ENCODE peak calls at places on chromosomes 7 and 10, in four cellular contexts. One of them, this sample, is unnamed.

GRCh38 chr7:25864943-25865633 is 286.9 kb upstream of the NFE2L3 start:
- DNase-seq in H1: no peak
- DNase-seq in GM12878: no peak
- DNase-seq in K562: no peak
- DNase-seq in this sample: no peak

GRCh38 chr7:156257904-156258303 is 382.7 kb upstream of the RNF32 start:
- DNase-seq in H1: no peak
- DNase-seq in GM12878: no peak
- DNase-seq in K562: no peak
- DNase-seq in this sample: no peak

GRCh38 chr10:116183733-116184447 is 89.1 kb downstream of the GFRA1 start:
- DNase-seq in K562: no peak
- DNase-seq in H1: peak
- DNase-seq in GM12878: no peak
- DNase-seq in this sample: no peak

GRCh38 chr7:78702770-78703169 is 750.7 kb downstream of the MAGI2 start:
- DNase-seq in GM12878: no peak
- DNase-seq in K562: no peak
- DNase-seq in H1: no peak
- DNase-seq in this sample: no peak

GRCh38 chr7:6256709-6257535 is 15.5 kb downstream of the CYTH3 start:
- DNase-seq in H1: no peak
- DNase-seq in K562: no peak
- DNase-seq in GM12878: peak
- DNase-seq in this sample: no peak

GRCh38 chr10:61974611-61975010 is 73.1 kb downstream of the ARID5B start:
- DNase-seq in K562: no peak
- DNase-seq in H1: no peak
- DNase-seq in GM12878: no peak
- DNase-seq in this sample: no peak

GRCh38 chr7:125984795-125985194 is 1055.2 kb upstream of the POT1 start:
- DNase-seq in H1: peak
- DNase-seq in K562: no peak
- DNase-seq in GM12878: no peak
- DNase-seq in this sample: no peak

GRCh38 chr7:35694784-35695627 is at the start of gene HERPUD2:
- DNase-seq in K562: peak
- DNase-seq in GM12878: peak
- DNase-seq in H1: peak
- DNase-seq in this sample: peak

GRCh38 chr10:21732067-21732772 is 198.2 kb downstream of the MLLT10 start:
- DNase-seq in GM12878: no peak
- DNase-seq in K562: peak
- DNase-seq in H1: peak
- DNase-seq in this sample: peak

DNA sequence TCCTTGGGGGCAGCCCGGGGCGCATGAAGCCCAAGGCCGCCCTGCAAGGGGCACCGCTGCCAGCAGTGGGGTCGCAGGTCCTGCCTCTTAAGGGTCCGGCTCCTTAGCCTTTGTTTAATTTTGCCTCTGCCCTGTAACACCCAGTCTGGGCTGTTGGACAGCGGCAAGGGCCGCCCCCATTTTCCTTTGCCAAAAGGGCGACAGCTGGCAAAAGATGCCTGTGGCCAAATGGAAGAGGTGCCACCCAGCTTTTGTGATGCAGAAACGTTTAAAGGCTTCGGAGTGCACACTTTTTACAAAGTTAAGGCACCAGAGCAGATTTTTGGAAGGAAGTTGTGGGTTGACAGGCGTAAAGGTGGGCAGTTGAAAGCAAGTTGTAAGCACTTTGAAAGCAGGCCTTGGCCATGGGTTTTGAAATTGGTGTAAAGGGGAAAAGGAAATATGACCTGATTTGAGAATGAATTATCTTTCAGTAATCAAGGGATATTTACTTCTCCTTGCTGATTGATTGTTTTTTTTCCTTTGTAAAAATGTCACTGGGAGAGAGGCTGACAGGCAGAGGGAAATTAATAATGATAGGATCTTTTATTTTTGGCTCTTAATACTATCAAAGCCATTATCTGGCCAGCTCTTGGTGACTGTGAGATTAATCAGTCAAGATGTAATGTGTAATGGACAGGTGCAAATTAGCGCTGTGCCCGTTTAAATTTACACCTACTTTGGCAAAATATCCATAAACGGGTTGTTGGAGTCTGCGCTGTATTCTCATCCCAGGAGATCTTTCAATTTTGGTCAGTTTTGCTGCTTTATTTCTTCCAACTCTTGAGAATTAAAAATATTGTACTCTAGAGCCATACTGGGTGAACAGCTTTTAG is 1.2 kb downstream of the CASD1 start:
- DNase-seq in GM12878: no peak
- DNase-seq in K562: no peak
- DNase-seq in H1: peak
- DNase-seq in this sample: no peak
- TF ChIP-seq EGR1 in GM12878: no peak
- TF ChIP-seq EGR1 in K562: no peak
- TF ChIP-seq EGR1 in H1: no peak
- TF ChIP-seq EGR1 in this sample: no peak

GRCh38 chr7:1709281-1709680 is 39.2 kb downstream of the ELFN1 start:
- DNase-seq in K562: no peak
- DNase-seq in GM12878: no peak
- DNase-seq in H1: no peak
- DNase-seq in this sample: no peak

GRCh38 chr7:1709900-1710299 is 39.8 kb downstream of the ELFN1 start:
- DNase-seq in K562: peak
- DNase-seq in H1: no peak
- DNase-seq in GM12878: no peak
- DNase-seq in this sample: no peak

GRCh38 chr7:1706721-1707613 is 36.9 kb downstream of the ELFN1 start:
- DNase-seq in GM12878: no peak
- DNase-seq in K562: no peak
- DNase-seq in H1: no peak
- DNase-seq in this sample: no peak

GRCh38 chr7:1707756-1708611 is 37.9 kb downstream of the ELFN1 start:
- DNase-seq in K562: no peak
- DNase-seq in GM12878: no peak
- DNase-seq in H1: no peak
- DNase-seq in this sample: no peak

DNA sequence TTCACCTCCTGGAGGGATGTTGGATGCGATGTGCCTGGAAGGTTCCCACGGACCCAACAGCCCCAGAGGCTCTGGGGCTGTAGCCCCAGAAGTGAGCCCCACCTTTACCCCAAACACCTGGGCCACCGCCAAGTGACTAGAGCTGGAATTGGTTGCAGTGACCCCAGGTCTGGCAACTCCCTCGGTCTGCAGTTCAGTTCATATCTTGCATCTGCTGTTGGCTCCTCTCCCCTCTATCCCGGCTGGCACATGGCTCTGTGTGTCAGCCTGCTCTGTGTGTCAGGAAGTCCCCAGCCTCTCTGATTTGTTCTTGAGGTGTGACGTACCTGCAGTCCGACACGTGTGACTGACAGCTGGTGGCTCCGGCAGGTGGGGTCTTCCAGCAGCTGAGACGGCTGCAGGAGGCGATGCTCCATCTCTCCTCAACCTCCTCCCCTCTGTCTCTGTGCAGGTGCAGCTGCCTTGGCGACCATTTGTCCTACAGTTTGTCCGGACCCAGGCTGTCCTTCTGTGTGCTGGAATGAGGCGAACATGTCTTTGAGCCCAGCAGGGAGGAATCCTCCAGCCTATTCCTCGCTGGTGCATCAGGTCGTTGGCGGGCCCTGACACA is 38.7 kb downstream of the ELFN1 start:
- DNase-seq in K562: no peak
- DNase-seq in H1: no peak
- DNase-seq in GM12878: no peak
- DNase-seq in this sample: no peak
- TF ChIP-seq EGR1 in K562: no peak
- TF ChIP-seq EGR1 in H1: no peak
- TF ChIP-seq EGR1 in GM12878: no peak
- TF ChIP-seq EGR1 in this sample: no peak

GRCh38 chr7:27814054-27814453 is 74.1 kb downstream of the TAX1BP1 start:
- DNase-seq in H1: no peak
- DNase-seq in GM12878: no peak
- DNase-seq in K562: no peak
- DNase-seq in this sample: no peak
- TF ChIP-seq EGR1 in H1: no peak
- TF ChIP-seq EGR1 in GM12878: no peak
- TF ChIP-seq EGR1 in K562: no peak
- TF ChIP-seq EGR1 in this sample: no peak

GRCh38 chr7:130560972-130561371 is 69.1 kb downstream of the MEST start:
- DNase-seq in GM12878: peak
- DNase-seq in K562: peak
- DNase-seq in H1: peak
- DNase-seq in this sample: peak
- TF ChIP-seq EGR1 in GM12878: no peak
- TF ChIP-seq EGR1 in K562: no peak
- TF ChIP-seq EGR1 in H1: no peak
- TF ChIP-seq EGR1 in this sample: no peak

GRCh38 chr10:287029-287428 is 151.8 kb downstream of the ZMYND11 start:
- DNase-seq in GM12878: no peak
- DNase-seq in K562: no peak
- DNase-seq in H1: no peak
- DNase-seq in this sample: no peak

GRCh38 chr10:287814-288213 is 152.6 kb downstream of the ZMYND11 start:
- DNase-seq in GM12878: no peak
- DNase-seq in K562: peak
- DNase-seq in H1: no peak
- DNase-seq in this sample: peak

GRCh38 chr10:283916-284356 is 148.7 kb downstream of the ZMYND11 start:
- DNase-seq in GM12878: peak
- DNase-seq in K562: no peak
- DNase-seq in H1: no peak
- DNase-seq in this sample: no peak

GRCh38 chr10:283140-283479 is 147.9 kb downstream of the ZMYND11 start:
- DNase-seq in GM12878: no peak
- DNase-seq in K562: no peak
- DNase-seq in H1: no peak
- DNase-seq in this sample: no peak

GRCh38 chr10:285216-285967 is 150.1 kb downstream of the ZMYND11 start:
- DNase-seq in GM12878: no peak
- DNase-seq in H1: no peak
- DNase-seq in K562: no peak
- DNase-seq in this sample: no peak
- TF ChIP-seq EGR1 in GM12878: no peak
- TF ChIP-seq EGR1 in H1: no peak
- TF ChIP-seq EGR1 in K562: no peak
- TF ChIP-seq EGR1 in this sample: no peak

DNA sequence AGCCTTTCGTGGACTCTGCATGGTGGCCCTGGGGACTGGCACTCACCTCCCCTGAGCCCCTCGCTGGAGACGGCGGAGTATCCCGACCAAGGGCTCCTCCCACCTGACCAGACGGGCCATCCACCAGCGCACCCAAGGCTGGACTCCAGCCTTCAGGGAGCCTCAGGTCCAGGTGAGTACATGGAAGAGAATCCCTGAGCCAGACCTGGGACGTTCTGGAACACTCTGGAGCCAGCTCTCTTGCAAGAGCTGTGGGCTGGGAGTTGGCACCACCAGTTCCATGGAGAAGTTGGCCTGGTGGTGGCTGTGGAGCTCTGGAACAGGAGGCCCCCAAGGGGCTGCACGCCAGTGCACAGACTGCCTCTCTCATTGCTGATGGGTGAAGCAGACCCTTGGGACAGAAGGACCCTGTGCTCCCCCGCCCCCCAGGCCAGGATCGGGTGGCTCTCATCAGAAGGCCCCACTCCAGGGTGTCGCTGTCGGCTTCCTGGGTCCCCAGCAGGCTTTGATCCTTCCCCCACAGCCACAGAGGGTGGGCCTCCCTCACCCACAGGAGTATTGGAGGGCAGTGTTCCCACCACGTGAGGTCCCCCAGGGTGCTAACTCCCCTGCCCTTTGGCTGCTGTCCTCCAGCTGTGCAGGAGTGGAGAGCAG is 189.9 kb downstream of the EBF3 start:
- DNase-seq in H1: no peak
- DNase-seq in GM12878: no peak
- DNase-seq in K562: no peak
- DNase-seq in this sample: no peak
- TF ChIP-seq EGR1 in H1: no peak
- TF ChIP-seq EGR1 in GM12878: no peak
- TF ChIP-seq EGR1 in K562: no peak
- TF ChIP-seq EGR1 in this sample: no peak

GRCh38 chr7:53657586-53657985 is 622.2 kb downstream of the POM121L12 start:
- DNase-seq in GM12878: no peak
- DNase-seq in H1: no peak
- DNase-seq in K562: no peak
- DNase-seq in this sample: no peak
- TF ChIP-seq EGR1 in GM12878: no peak
- TF ChIP-seq EGR1 in H1: no peak
- TF ChIP-seq EGR1 in K562: no peak
- TF ChIP-seq EGR1 in this sample: no peak

GRCh38 chr7:1679326-1679965 is 9.4 kb downstream of the ELFN1 start:
- DNase-seq in K562: no peak
- DNase-seq in H1: no peak
- DNase-seq in GM12878: no peak
- DNase-seq in this sample: no peak
- TF ChIP-seq EGR1 in K562: no peak
- TF ChIP-seq EGR1 in H1: no peak
- TF ChIP-seq EGR1 in GM12878: no peak
- TF ChIP-seq EGR1 in this sample: no peak

This sample was measured in HCT116.